ENCODE peak calls at places on chromosomes 3 and 15, in nine cellular contexts. N, D, J, B, Q, U, G, P and I are unnamed samples.

GRCh38 chr3:57097536-57097935 is 37.1 kb downstream of the SPATA12 start:
- DNase-seq in N (no peak), D (no peak), J (no peak), B (no peak), Q (no peak), U (no peak), G (no peak), P (no peak), I (no peak)

GRCh38 chr3:63847718-63848450 is 15.7 kb downstream of the THOC7 start:
- DNase-seq in N (no peak), D (no peak), J (no peak), B (no peak), Q (no peak), U (no peak), G (no peak), P (no peak), I (peak; percentile 63)

GRCh38 chr3:111794701-111795100 is 64.4 kb upstream of the PHLDB2 start:
- DNase-seq in N (no peak), D (no peak), J (no peak), B (no peak), Q (no peak), U (peak; percentile 58), G (no peak), P (peak; percentile 50), I (no peak)

GRCh38 chr3:129872107-129872506 is 21.4 kb downstream of the TMCC1 start:
- DNase-seq in N (no peak), D (no peak), J (no peak), B (no peak), Q (no peak), U (no peak), G (no peak), P (no peak), I (no peak)

GRCh38 chr15:77584201-77584600 is 48.5 kb downstream of the LINGO1 start:
- DNase-seq in N (no peak), D (no peak), J (no peak), B (no peak), Q (no peak), U (peak; percentile 16), G (no peak), P (no peak), I (peak; percentile 76)

GRCh38 chr3:158631986-158632385 is 12.3 kb upstream of the GFM1 start:
- DNase-seq in N (no peak), D (no peak), J (no peak), B (no peak), Q (no peak), U (no peak), G (no peak), P (no peak), I (no peak)

GRCh38 chr3:146306024-146306423 is 55.1 kb upstream of the PLSCR4 start:
- DNase-seq in N (no peak), D (no peak), J (no peak), B (no peak), Q (no peak), U (no peak), G (no peak), P (no peak), I (no peak)

GRCh38 chr3:34859741-34860140 is 779.6 kb upstream of the ARPP21 start:
- DNase-seq in N (no peak), D (no peak), J (no peak), B (no peak), Q (no peak), U (peak; percentile 35), G (no peak), P (no peak), I (no peak)

GRCh38 chr3:2915826-2916225 is 194.3 kb downstream of the IL5RA start:
- DNase-seq in N (no peak), D (no peak), J (no peak), B (no peak), Q (no peak), U (no peak), G (no peak), P (no peak), I (no peak)

GRCh38 chr15:68205949-68206539 is 912 bp upstream of the CALML4 start:
- DNase-seq in N (peak; percentile 66), D (no peak), J (no peak), B (no peak), Q (no peak), U (no peak), G (peak; percentile 19), P (no peak), I (no peak)

GRCh38 chr3:24433838-24434591 is 60.6 kb downstream of the THRB start:
- DNase-seq in N (no peak), D (no peak), J (no peak), B (no peak), Q (no peak), U (no peak), G (no peak), P (no peak), I (no peak)

GRCh38 chr3:43733459-43734384 is 43.0 kb downstream of the ABHD5 start:
- DNase-seq in N (peak; percentile 55), D (no peak), J (no peak), B (no peak), Q (no peak), U (peak; percentile 94), G (no peak), P (no peak), I (no peak)

GRCh38 chr3:61331937-61332590 is 80.8 kb upstream of the FHIT start:
- DNase-seq in N (no peak), D (no peak), J (no peak), B (no peak), Q (no peak), U (no peak), G (no peak), P (no peak), I (no peak)

GRCh38 chr3:170909129-170909903 is 879 bp upstream of the EIF5A2 start:
- DNase-seq in N (no peak), D (no peak), J (peak; percentile 78), B (no peak), Q (peak; percentile 2), U (peak; percentile 90), G (no peak), P (peak; percentile 92), I (no peak)

GRCh38 chr3:36219398-36219797 is 160.9 kb upstream of the STAC start:
- DNase-seq in N (no peak), D (no peak), J (peak; percentile 13), B (no peak), Q (no peak), U (peak; percentile 89), G (no peak), P (peak; percentile 46), I (no peak)